ENCODE peak calls at places on chromosomes 4 and X, in five cellular contexts. C is NCI-H146; I is naive thymus-derived CD8-positive, alpha-beta T cell; P is H7; U is GDM1. W is an unnamed sample.

GRCh38 chrX:150329282-150329681 is 33.8 kb upstream of the MAMLD1 start:
- DNase-seq in C (no peak), I (no peak), P (peak), U (no peak), W (no peak)

GRCh38 chrX:76454456-76454927 is 27.0 kb downstream of the MAGEE1 start:
- DNase-seq in C (no peak), I (peak), P (peak), U (no peak), W (peak)

GRCh38 chr4:99100876-99101275 is 12.3 kb upstream of the ADH5 start:
- DNase-seq in C (no peak), I (no peak), P (no peak), U (no peak), W (no peak)

GRCh38 chrX:130878350-130879341 is 24.4 kb downstream of the ENOX2 start:
- DNase-seq in C (no peak), I (no peak), P (no peak), U (no peak), W (no peak)

GRCh38 chr4:6123976-6124375 is 76.4 kb downstream of the JAKMIP1 start:
- DNase-seq in C (no peak), I (no peak), P (no peak), U (no peak), W (no peak)

GRCh38 chr4:2961411-2962098 is 1.7 kb downstream of the NOP14 start:
- DNase-seq in C (no peak), I (no peak), P (peak), U (no peak), W (no peak)

GRCh38 chrX:25858273-25858880 is 279.8 kb upstream of the MAGEB18 start:
- DNase-seq in C (no peak), I (no peak), P (no peak), U (no peak), W (no peak)

GRCh38 chrX:73812256-73812655 is 249.3 kb downstream of the CHIC1 start:
- DNase-seq in C (no peak), I (no peak), P (no peak), U (no peak), W (no peak)

GRCh38 chrX:50680990-50681389 is 133.0 kb downstream of the SHROOM4 start:
- DNase-seq in C (no peak), I (no peak), P (peak), U (no peak), W (no peak)

GRCh38 chr4:6893449-6894085 is 16.1 kb upstream of the TBC1D14 start:
- DNase-seq in C (no peak), I (no peak), P (no peak), U (no peak), W (no peak)

GRCh38 chrX:139869796-139870195 is 63.1 kb downstream of the ATP11C start:
- DNase-seq in C (no peak), I (no peak), P (no peak), U (no peak), W (no peak)

GRCh38 chrX:38055170-38055847 is 49.0 kb downstream of the SYTL5 start:
- DNase-seq in C (no peak), I (no peak), P (no peak), U (no peak), W (no peak)

GRCh38 chrX:25010784-25011588 is 4.8 kb downstream of the ARX start:
- DNase-seq in C (no peak), I (no peak), P (peak), U (no peak), W (no peak)

GRCh38 chrX:131762802-131763234 is 218.9 kb downstream of the OR13H1 start:
- DNase-seq in C (no peak), I (no peak), P (no peak), U (peak), W (peak)

GRCh38 chr4:2275546-2276251 is 13.8 kb upstream of the MXD4 start:
- DNase-seq in C (no peak), I (no peak), P (no peak), U (no peak), W (no peak)

W was measured in naive B cell.